ENCODE peak calls at places on chromosomes 11 and 22, in ten cellular contexts. H, A, K, D, Y, I, C, N, G and J are unnamed samples.

GRCh38 chr22:23828800-23829680 is 9.8 kb downstream of the DERL3 start:
- DNase-seq in D (no peak), N (no peak), A (no peak), Y (no peak), H (no peak), K (no peak), G (no peak), C (no peak), I (no peak), J (no peak)

GRCh38 chr11:119937412-119937811 is 200.5 kb downstream of the TRIM29 start:
- DNase-seq in G (no peak), D (no peak), A (no peak), H (no peak), Y (no peak), N (no peak), C (no peak), K (no peak), I (no peak), J (no peak)

GRCh38 chr11:45927332-45927683 is 4.9 kb downstream of the LARGE2 start:
- DNase-seq in N (no peak), I (no peak), H (no peak), D (no peak), A (no peak), Y (no peak), G (peak; percentile 5), K (no peak), C (no peak), J (no peak)

GRCh38 chr11:1092919-1093318 is 18.2 kb downstream of the MUC2 start:
- DNase-seq in N (no peak), G (no peak), Y (no peak), D (no peak), C (no peak), A (no peak), H (no peak), K (no peak), I (no peak), J (no peak)

GRCh38 chr11:104159356-104159755 is 4.6 kb downstream of the PDGFD start:
- DNase-seq in G (no peak), A (no peak), I (no peak), Y (no peak), C (no peak), H (no peak), D (no peak), N (no peak), K (no peak), J (no peak)

GRCh38 chr11:41842673-41843072 is 383.2 kb upstream of the LRRC4C start:
- DNase-seq in I (no peak), N (no peak), Y (no peak), H (no peak), A (no peak), D (no peak), K (no peak), C (no peak), G (no peak), J (no peak)

GRCh38 chr11:117824571-117825537 is at the start of gene FXYD2:
- DNase-seq in D (no peak), K (peak; percentile 72), G (no peak), C (no peak), A (no peak), N (no peak), I (no peak), Y (no peak), H (no peak), J (no peak)

GRCh38 chr22:37331034-37331428 is 48.7 kb downstream of the CYTH4 start:
- DNase-seq in H (no peak), Y (no peak), C (no peak), K (no peak), I (no peak), G (no peak), N (no peak), D (no peak), A (no peak), J (no peak)

GRCh38 chr11:17560281-17561110 is 13.4 kb downstream of the OTOG start:
- DNase-seq in I (no peak), Y (no peak), G (no peak), K (no peak), N (no peak), H (no peak), A (no peak), D (peak; percentile 35), C (no peak), J (no peak)

GRCh38 chr11:14593671-14594070 is 49.9 kb upstream of the PDE3B start:
- DNase-seq in N (peak; percentile 22), D (no peak), G (no peak), A (no peak), K (no peak), I (no peak), C (no peak), H (no peak), Y (no peak), J (no peak)